ENCODE peak calls at places on chromosome 6, in four cellular contexts. T, K, I and S are unnamed samples.

GRCh38 chr6:133921249-133921859 is 31.7 kb upstream of the TBPL1 start:
- DNase-seq in T (peak), K (peak), I (peak), S (peak)

GRCh38 chr6:14454467-14454763 is 336.8 kb downstream of the CD83 start:
- DNase-seq in T (no peak), K (no peak), I (no peak), S (no peak)

GRCh38 chr6:158131926-158132325 is 36.1 kb downstream of the SERAC1 start:
- DNase-seq in T (peak), K (no peak), I (peak), S (peak)

GRCh38 chr6:130848945-130849344 is 21.7 kb downstream of the SMLR1 start:
- DNase-seq in T (no peak), K (no peak), I (peak), S (no peak)

GRCh38 chr6:89555751-89556150 is 82.8 kb downstream of the LYRM2 start:
- DNase-seq in T (no peak), K (no peak), I (no peak), S (no peak)

GRCh38 chr6:53312355-53312754 is 36.4 kb downstream of the ELOVL5 start:
- DNase-seq in T (no peak), K (no peak), I (no peak), S (no peak)

GRCh38 chr6:48678390-48678789 is 567.4 kb upstream of the PTCHD4 start:
- DNase-seq in T (no peak), K (no peak), I (no peak), S (no peak)

GRCh38 chr6:145842693-145843546 is 28.3 kb upstream of the FBXO30 start:
- DNase-seq in T (no peak), K (no peak), I (no peak), S (no peak)

GRCh38 chr6:27178001-27178730 is 69.3 kb upstream of the PRSS16 start:
- DNase-seq in T (peak), K (no peak), I (no peak), S (peak)

GRCh38 chr6:112690497-112691202 is 343.5 kb downstream of the RFPL4B start:
- DNase-seq in T (peak), K (no peak), I (no peak), S (no peak)

GRCh38 chr6:2264932-2265331 is 19.5 kb upstream of the GMDS start:
- DNase-seq in T (no peak), K (no peak), I (no peak), S (no peak)

GRCh38 chr6:29958916-29959315 is 16.6 kb downstream of the HLA-A start:
- DNase-seq in T (no peak), K (no peak), I (no peak), S (no peak)

GRCh38 chr6:33613794-33614166 is 7.3 kb upstream of the ITPR3 start:
- DNase-seq in T (no peak), K (no peak), I (no peak), S (no peak)

GRCh38 chr6:161111256-161111655 is 119.7 kb downstream of the MAP3K4 start:
- DNase-seq in T (no peak), K (no peak), I (no peak), S (no peak)

GRCh38 chr6:90098025-90098474 is 198.6 kb downstream of the BACH2 start:
- DNase-seq in T (no peak), K (no peak), I (no peak), S (no peak)

GRCh38 chr6:82436740-82437139 is 73.1 kb downstream of the TPBG start:
- DNase-seq in T (no peak), K (no peak), I (no peak), S (no peak)

DNA sequence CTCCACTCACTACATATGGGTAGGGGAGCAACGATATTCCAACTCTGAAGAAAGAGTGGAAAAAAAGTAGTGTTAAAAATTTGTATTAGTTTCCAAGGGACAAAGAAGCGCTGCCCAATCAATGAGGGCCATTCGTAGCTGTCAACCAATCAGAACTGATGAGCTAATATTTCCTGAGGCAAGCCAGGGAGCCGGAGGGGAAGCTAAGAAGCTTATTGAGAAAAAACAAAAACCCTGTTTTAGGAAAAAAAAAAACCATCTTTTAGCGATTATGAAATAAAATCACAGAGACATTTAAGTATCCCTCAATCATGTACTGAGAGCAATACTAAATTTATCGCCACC is 59.5 kb downstream of the TRIM38 start:
- DNase-seq in T (peak), K (no peak), I (peak), S (no peak)
- TF ChIP-seq RNF2 in T (no peak), K (no peak), I (no peak), S (no peak)

GRCh38 chr6:159931112-159931511 is 37.8 kb upstream of the IGF2R start:
- DNase-seq in T (no peak), K (no peak), I (no peak), S (no peak)

GRCh38 chr6:159934181-159934580 is 34.7 kb upstream of the IGF2R start:
- DNase-seq in T (no peak), K (no peak), I (no peak), S (no peak)

GRCh38 chr6:159926542-159927203 is 35.9 kb downstream of the MAS1 start:
- DNase-seq in T (no peak), K (no peak), I (no peak), S (no peak)

GRCh38 chr6:159933077-159933476 is 35.8 kb upstream of the IGF2R start:
- DNase-seq in T (no peak), K (no peak), I (no peak), S (no peak)

GRCh38 chr6:159929819-159930218 is 39.0 kb downstream of the MAS1 start:
- DNase-seq in T (no peak), K (no peak), I (no peak), S (no peak)
- TF ChIP-seq RNF2 in T (no peak), K (no peak), I (no peak), S (no peak)

DNA sequence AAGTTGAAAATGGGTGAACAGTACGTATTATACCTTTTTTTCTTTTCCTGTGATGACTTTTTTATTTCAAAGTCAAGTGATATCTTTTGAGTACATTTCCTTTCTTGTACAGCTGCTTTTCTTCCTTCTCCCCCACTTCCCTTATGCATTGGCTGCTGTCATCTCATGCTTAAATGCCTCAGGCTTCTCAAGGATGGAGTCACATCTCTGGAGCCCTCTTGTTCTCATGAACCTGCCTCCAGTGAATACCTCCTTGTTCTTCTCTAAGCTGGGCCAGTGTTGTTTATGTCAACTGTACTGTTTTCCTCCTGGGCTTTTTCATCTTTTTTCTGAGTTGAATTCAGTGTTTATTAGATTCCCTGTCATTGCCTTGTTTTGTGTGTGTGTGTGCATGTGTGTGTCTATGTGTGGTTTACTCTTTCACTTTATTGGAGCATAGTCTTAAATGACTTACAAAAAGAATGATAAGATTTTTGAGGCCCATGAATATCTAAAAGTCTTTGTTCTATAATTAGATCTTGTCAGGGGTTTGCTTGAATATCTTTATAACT is 23.6 kb downstream of the STXBP5 start:
- DNase-seq in T (no peak), K (no peak), I (no peak), S (no peak)
- TF ChIP-seq RNF2 in T (no peak), K (no peak), I (no peak), S (no peak)

GRCh38 chr6:79266051-79266450 is 31.6 kb upstream of the HMGN3 start:
- DNase-seq in T (no peak), K (no peak), I (no peak), S (no peak)

GRCh38 chr6:79267128-79267527 is 32.6 kb upstream of the HMGN3 start:
- DNase-seq in T (no peak), K (no peak), I (no peak), S (no peak)

GRCh38 chr6:79269877-79270276 is 35.4 kb upstream of the HMGN3 start:
- DNase-seq in T (peak), K (no peak), I (no peak), S (no peak)
- TF ChIP-seq RNF2 in T (no peak), K (no peak), I (peak), S (no peak)

DNA sequence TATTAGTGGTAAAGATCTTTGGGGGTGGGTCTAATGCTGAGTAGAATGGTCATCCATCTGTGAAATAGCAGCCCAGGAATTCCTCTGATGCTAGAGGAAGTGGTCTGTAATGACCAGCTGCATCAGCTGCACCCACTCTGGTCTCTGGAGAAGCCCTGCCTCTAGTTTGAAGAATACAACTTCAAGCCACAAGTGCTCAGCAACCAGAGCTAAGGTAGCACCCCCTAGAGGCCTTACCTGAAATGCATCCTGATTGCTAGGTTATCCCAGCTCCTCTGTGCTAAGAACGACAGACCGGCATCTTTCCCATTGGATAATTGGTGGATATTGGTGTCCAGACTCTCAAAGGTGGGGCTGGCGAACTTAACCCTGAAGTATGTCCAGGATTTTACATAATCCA is 58.2 kb downstream of the DNAH8 start:
- DNase-seq in T (peak), K (peak), I (peak), S (peak)
- TF ChIP-seq RNF2 in T (no peak), K (no peak), I (no peak), S (no peak)

DNA sequence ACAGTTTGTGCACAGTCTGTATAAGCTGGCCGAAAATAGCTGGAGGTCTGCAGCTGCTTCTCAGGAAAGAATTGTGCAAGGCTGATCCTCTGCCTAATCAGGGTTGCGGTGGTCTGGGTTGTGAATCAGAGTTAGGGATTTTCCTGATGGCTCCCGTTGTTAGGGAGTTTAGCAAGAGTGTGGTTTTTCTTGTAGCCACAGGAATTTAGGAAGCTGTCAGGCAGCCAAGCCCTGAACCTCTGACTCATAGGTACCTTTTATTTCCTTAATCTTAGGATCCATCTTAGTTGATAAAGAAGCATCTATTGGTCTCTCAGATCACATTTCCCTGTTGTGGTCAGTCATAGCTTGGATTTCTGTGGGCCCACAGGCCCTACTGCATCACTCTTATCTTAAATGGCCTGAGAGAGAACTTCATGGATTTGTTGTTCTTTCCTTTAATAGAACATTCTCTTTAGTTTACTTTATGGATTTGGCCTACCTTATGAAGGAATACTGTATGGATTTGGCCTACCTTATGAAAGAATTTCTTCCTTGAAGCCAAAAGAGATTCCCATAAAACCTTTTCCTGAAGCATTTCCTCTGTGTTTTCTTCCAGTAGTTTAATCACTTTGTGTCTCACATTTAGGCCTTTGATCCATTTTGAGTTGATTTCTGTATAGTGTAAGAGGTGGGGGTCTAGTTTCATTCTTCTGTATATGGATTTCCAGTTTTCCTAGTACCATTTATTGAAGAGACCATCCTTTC is 10.3 kb downstream of the KIF25 start:
- DNase-seq in T (peak), K (peak), I (no peak), S (peak)
- TF ChIP-seq RNF2 in T (no peak), K (no peak), I (no peak), S (no peak)

DNA sequence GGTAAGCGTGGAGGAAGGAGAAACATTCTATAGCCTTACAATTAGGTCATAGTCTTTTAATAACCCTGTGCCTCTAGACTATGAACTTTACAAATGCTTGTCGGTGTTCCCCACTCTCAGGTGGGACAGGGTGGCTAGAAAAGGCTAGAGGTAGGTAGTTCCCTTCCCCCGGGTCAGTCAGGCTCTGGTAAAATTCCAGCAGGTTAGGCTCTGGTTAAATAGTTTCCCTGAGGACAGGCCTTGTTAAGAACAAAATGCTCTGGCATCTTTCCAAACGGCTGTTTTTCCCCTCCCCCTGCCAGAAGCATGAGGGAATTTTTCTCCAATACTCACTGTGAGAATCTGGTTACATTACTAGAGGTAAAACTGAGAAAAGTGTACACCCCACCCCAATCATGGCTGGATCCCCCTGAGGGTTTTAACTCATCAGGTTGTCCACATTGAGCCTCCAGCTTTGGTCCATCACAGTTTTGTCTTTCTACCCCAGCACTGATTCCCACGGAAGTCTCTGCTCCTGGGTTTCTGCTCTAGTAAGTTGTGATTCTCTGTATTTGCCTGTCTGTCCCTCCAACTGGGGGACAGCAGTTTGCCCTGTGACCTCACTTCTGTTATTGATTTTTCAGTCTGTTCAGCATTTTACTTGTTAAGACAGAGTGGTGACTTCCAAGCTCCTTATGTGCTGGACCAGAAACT is 84.7 kb upstream of the ADGRF1 start:
- DNase-seq in T (no peak), K (no peak), I (no peak), S (peak)
- TF ChIP-seq RNF2 in T (no peak), K (no peak), I (no peak), S (no peak)